ENCODE peak calls at places on chromosomes 7 and 10, in five cellular contexts. H, A, O, E and F are unnamed samples.

GRCh38 chr7:75650671-75651070 is 88.1 kb downstream of the HIP1 start:
- DNase-seq in H (no peak), A (no peak), O (no peak), E (peak), F (no peak)

GRCh38 chr10:121325490-121326231 is 272.6 kb downstream of the FGFR2 start:
- DNase-seq in H (peak), A (peak), O (no peak), E (no peak), F (peak)

GRCh38 chr10:71838264-71839211 is 12.5 kb downstream of the PSAP start:
- DNase-seq in H (peak), A (peak), O (no peak), E (no peak), F (peak)

GRCh38 chr7:91323759-91324158 is 59.5 kb downstream of the FZD1 start:
- DNase-seq in H (no peak), A (no peak), O (no peak), E (no peak), F (no peak)

GRCh38 chr7:73521636-73522080 is 435 bp downstream of the BAZ1B start:
- DNase-seq in H (peak), A (no peak), O (peak), E (no peak), F (peak)

GRCh38 chr7:90720970-90721768 is 125.0 kb downstream of the CDK14 start:
- DNase-seq in H (no peak), A (peak), O (peak), E (peak), F (peak)

GRCh38 chr10:122911889-122912484 is 1.6 kb downstream of the FAM24A start:
- DNase-seq in H (peak), A (peak), O (peak), E (peak), F (peak)

GRCh38 chr10:50740351-50740688 is 584 bp downstream of the ASAH2B start:
- DNase-seq in H (peak), A (peak), O (peak), E (peak), F (peak)

GRCh38 chr7:134153493-134154093 is 26.5 kb downstream of the LRGUK start:
- DNase-seq in H (no peak), A (no peak), O (no peak), E (no peak), F (no peak)

GRCh38 chr10:80924063-80924952 is 386.6 kb downstream of the SH2D4B start:
- DNase-seq in H (peak), A (peak), O (peak), E (peak), F (peak)

GRCh38 chr10:34795334-34795733 is 19.8 kb downstream of the PARD3 start:
- DNase-seq in H (no peak), A (no peak), O (no peak), E (no peak), F (no peak)

GRCh38 chr7:41890631-41891265 is 187.9 kb upstream of the INHBA start:
- DNase-seq in H (no peak), A (no peak), O (no peak), E (no peak), F (no peak)

GRCh38 chr10:6083523-6084475 is 5.0 kb upstream of the RBM17 start:
- DNase-seq in H (no peak), A (no peak), O (no peak), E (peak), F (peak)
- TF ChIP-seq EZH2 in H (no peak), A (no peak), O (no peak), E (no peak), F (no peak)

GRCh38 chr7:77826300-77826699 is 27.7 kb downstream of the PHTF2 start:
- DNase-seq in H (no peak), A (no peak), O (no peak), E (no peak), F (no peak)
- H3K4me3 ChIP-seq in H (no peak), A (no peak), O (no peak), E (no peak), F (no peak)

GRCh38 chr7:27784399-27785053 is 44.6 kb downstream of the TAX1BP1 start:
- DNase-seq in H (peak), A (peak), O (peak), E (peak), F (peak)
- TF ChIP-seq CTCF in H (peak), A (peak), O (peak), E (peak), F (peak)

GRCh38 chr10:99528867-99529285 is 3.9 kb upstream of the NKX2-3 start:
- DNase-seq in H (no peak), A (no peak), O (no peak), E (peak), F (no peak)

GRCh38 chr10:99531696-99532050 is 1.1 kb upstream of the NKX2-3 start:
- DNase-seq in H (no peak), A (no peak), O (no peak), E (no peak), F (no peak)

GRCh38 chr10:99529483-99530107 is 3.1 kb upstream of the NKX2-3 start:
- DNase-seq in H (no peak), A (no peak), O (no peak), E (no peak), F (no peak)

GRCh38 chr10:99531026-99531695 is 1.6 kb upstream of the NKX2-3 start:
- DNase-seq in H (no peak), A (no peak), O (no peak), E (no peak), F (no peak)

GRCh38 chr10:99530108-99531025 is 2.4 kb upstream of the NKX2-3 start:
- DNase-seq in H (no peak), A (no peak), O (no peak), E (no peak), F (no peak)
- TF ChIP-seq EZH2 in H (no peak), A (no peak), O (no peak), E (peak), F (peak)